ENCODE peak calls at places on chromosomes 13 and 19, in seven cellular contexts. T, H, D, J, O, G and Y are unnamed samples.
A peak's percentile ranks its signal among the peaks of the same experiment; 100 is the strongest.

GRCh38 chr19:40742477-40742876 is 7.8 kb downstream of the ACTMAP start:
- DNase-seq in T (no peak), H (no peak), D (no peak), J (no peak), O (no peak), G (no peak), Y (no peak)

GRCh38 chr19:1455336-1456120 is 5.6 kb downstream of the APC2 start:
- DNase-seq in T (peak; percentile 85), H (peak; percentile 40), D (no peak), J (no peak), O (peak; percentile 74), G (peak; percentile 70), Y (no peak)

GRCh38 chr19:53466726-53467125 is 807 bp upstream of the ZNF813 start:
- DNase-seq in T (no peak), H (no peak), D (no peak), J (no peak), O (no peak), G (peak; percentile 7), Y (peak; percentile 29)

GRCh38 chr13:42752731-42753130 is 28.7 kb upstream of the FAM216B start:
- DNase-seq in T (no peak), H (no peak), D (no peak), J (no peak), O (no peak), G (no peak), Y (no peak)

GRCh38 chr19:1264801-1265610 is 4.1 kb upstream of the CIRBP start:
- DNase-seq in T (peak; percentile 92), H (peak; percentile 90), D (peak; percentile 45), J (no peak), O (peak; percentile 87), G (peak; percentile 86), Y (peak; percentile 94)

GRCh38 chr13:44271915-44272341 is 101.7 kb upstream of the SERP2 start:
- DNase-seq in T (no peak), H (peak; percentile 16), D (no peak), J (no peak), O (peak; percentile 80), G (no peak), Y (no peak)

GRCh38 chr19:48560095-48560530 is 8.1 kb downstream of the SULT2B1 start:
- DNase-seq in T (no peak), H (no peak), D (no peak), J (no peak), O (no peak), G (peak; percentile 32), Y (no peak)

GRCh38 chr13:28031220-28031903 is 42.9 kb upstream of the URAD start:
- DNase-seq in T (peak; percentile 66), H (no peak), D (no peak), J (peak; percentile 6), O (no peak), G (no peak), Y (no peak)

GRCh38 chr19:10003271-10003670 is 7.0 kb downstream of the COL5A3 start:
- DNase-seq in T (no peak), H (no peak), D (no peak), J (no peak), O (no peak), G (no peak), Y (no peak)

GRCh38 chr13:74770361-74770760 is 636.2 kb upstream of the KLF12 start:
- DNase-seq in T (no peak), H (peak; percentile 97), D (peak; percentile 59), J (no peak), O (no peak), G (no peak), Y (peak; percentile 86)

GRCh38 chr19:36528921-36529518 is 949 bp upstream of the ZNF260 start:
- DNase-seq in T (no peak), H (no peak), D (no peak), J (peak; percentile 3), O (no peak), G (peak; percentile 48), Y (no peak)

GRCh38 chr13:51673165-51673564 is 88.9 kb downstream of the WDFY2 start:
- DNase-seq in T (no peak), H (no peak), D (no peak), J (no peak), O (no peak), G (no peak), Y (no peak)

GRCh38 chr19:3725640-3726310 is 17.6 kb downstream of the TJP3 start:
- DNase-seq in T (peak; percentile 89), H (no peak), D (no peak), J (no peak), O (no peak), G (peak; percentile 82), Y (no peak)

GRCh38 chr13:23504188-23504587 is 66.0 kb upstream of the TNFRSF19 start:
- DNase-seq in T (no peak), H (peak; percentile 63), D (no peak), J (no peak), O (no peak), G (no peak), Y (peak; percentile 60)

GRCh38 chr19:33193864-33194362 is at the start of gene LRP3:
- DNase-seq in T (no peak), H (peak; percentile 20), D (no peak), J (peak; percentile 61), O (peak; percentile 72), G (peak; percentile 84), Y (peak; percentile 50)

GRCh38 chr19:49114630-49115363 is 627 bp downstream of the LIN7B start:
- DNase-seq in T (peak; percentile 81), H (peak; percentile 58), D (no peak), J (peak; percentile 87), O (peak; percentile 83), G (peak; percentile 93), Y (peak; percentile 52)

GRCh38 chr19:15902254-15902653 is 4.4 kb upstream of the CYP4F2 start:
- DNase-seq in T (no peak), H (no peak), D (no peak), J (no peak), O (no peak), G (no peak), Y (no peak)

GRCh38 chr13:49551245-49551644 is 34.1 kb downstream of the RCBTB1 start:
- DNase-seq in T (no peak), H (no peak), D (no peak), J (no peak), O (no peak), G (no peak), Y (no peak)

GRCh38 chr13:113916330-113916815 is 52.5 kb upstream of the GAS6 start:
- DNase-seq in T (no peak), H (peak; percentile 89), D (no peak), J (no peak), O (no peak), G (no peak), Y (peak; percentile 76)

GRCh38 chr19:52689804-52690394 is 44.9 kb downstream of the ZNF611 start:
- DNase-seq in T (peak; percentile 54), H (peak; percentile 9), D (no peak), J (peak; percentile 31), O (peak; percentile 64), G (peak; percentile 44), Y (peak; percentile 7)

GRCh38 chr13:25886438-25887214 is 165.2 kb downstream of the SHISA2 start:
- DNase-seq in T (no peak), H (peak; percentile 12), D (peak; percentile 65), J (no peak), O (no peak), G (no peak), Y (peak; percentile 62)

GRCh38 chr13:59774511-59774911 is 389.2 kb downstream of the DIAPH3 start:
- DNase-seq in T (no peak), H (peak; percentile 88), D (peak; percentile 20), J (no peak), O (no peak), G (peak; percentile 14), Y (peak; percentile 84)

GRCh38 chr13:111895896-111896821 is 170.8 kb upstream of the SOX1 start:
- DNase-seq in T (peak; percentile 14), H (no peak), D (no peak), J (no peak), O (no peak), G (no peak), Y (no peak)

GRCh38 chr19:409006-409514 is at the start of gene C2CD4C:
- DNase-seq in T (peak; percentile 45), H (no peak), D (no peak), J (peak; percentile 40), O (peak; percentile 48), G (peak; percentile 71), Y (no peak)

GRCh38 chr13:41668130-41668757 is 210.9 kb downstream of the RGCC start:
- DNase-seq in T (peak; percentile 59), H (peak; percentile 95), D (peak; percentile 93), J (peak; percentile 14), O (no peak), G (peak; percentile 86), Y (peak; percentile 86)
- TF ChIP-seq CTCF in T (peak; percentile 25), H (peak; percentile 94), D (peak; percentile 78), J (peak; percentile 84), O (peak; percentile 77), G (peak; percentile 80), Y (peak; percentile 79)

GRCh38 chr19:38266070-38266469 is 1.7 kb downstream of the SPINT2 start:
- DNase-seq in T (no peak), H (no peak), D (no peak), J (no peak), O (no peak), G (no peak), Y (no peak)
- H3K4me3 ChIP-seq in T (peak overlapping the region; percentile 48), H (no peak overlapping the region), D (no peak overlapping the region), J (no peak overlapping the region), O (no peak overlapping the region), G (peak overlapping the region; percentile 66), Y (no peak overlapping the region)

DNA sequence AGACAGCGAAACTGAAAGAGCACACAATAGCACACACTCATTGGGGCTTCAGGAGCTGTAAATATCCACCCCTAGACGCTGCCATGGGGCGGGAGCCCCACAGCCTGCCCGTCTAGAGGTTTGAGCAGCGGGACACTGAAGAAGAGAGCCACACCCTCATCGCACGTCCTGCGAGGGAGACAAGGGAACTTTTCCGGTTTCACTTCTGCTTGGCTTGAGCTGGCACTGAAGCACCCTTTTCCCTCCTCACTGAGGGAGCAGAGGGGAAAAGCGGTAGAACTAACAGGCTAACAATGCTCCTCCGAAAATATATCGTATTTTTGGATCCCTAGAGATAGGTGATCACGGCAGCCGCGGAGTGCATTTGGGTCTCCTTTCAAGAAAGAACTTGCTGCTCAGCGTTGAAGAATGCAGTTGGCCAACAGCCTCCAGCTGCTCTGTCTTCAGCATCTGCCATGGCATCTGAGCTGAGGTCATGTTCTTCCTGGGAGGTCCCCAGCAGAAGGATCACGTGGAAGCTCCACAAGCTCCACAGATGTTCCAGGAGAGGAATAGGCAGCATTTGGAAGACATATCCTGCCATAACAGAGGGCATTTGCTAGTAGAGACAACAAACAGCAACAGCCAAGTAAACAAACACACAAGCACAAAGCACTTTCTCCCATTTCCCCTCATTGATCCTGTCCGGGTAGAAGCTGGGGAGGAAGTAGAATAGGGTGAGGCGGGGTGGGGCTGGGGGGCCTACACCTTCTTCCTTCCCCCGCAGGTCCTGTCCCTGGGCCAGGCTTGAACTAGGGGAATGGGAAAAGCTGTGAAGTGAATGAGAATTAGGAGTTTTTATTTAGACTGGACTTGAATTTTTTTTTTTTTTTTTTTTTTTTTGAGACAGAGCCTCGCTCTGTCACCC is 44.8 kb upstream of the ALOX5AP start:
- DNase-seq in T (peak; percentile 82), H (peak; percentile 97), D (peak; percentile 82), J (no peak), O (peak; percentile 85), G (no peak), Y (peak; percentile 98)
- TF ChIP-seq CTCF in T (no peak), H (no peak), D (no peak), J (no peak), O (no peak), G (no peak), Y (no peak)

DNA sequence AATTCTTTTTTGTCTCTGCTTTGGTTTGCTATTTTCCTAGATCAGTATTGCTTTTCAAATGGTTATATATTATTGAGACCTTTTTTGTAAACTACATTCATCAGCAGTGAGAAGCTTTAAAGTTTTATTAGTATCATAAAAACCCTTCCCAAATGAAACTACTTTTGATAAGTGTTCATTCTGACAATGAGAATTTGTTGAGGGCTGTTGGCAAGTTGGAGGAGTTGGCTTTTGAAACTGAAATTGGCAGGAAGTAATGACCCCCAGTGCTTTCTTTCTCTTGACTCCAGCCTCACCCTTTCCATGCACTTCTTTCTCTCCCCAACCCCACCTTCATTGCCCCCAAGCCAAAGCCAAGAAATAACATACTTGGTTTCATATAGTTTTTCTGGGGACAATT is 113.8 kb downstream of the ZIC5 start:
- DNase-seq in T (no peak), H (no peak), D (no peak), J (no peak), O (no peak), G (no peak), Y (no peak)
- H3K4me3 ChIP-seq in T (no peak overlapping the region), H (no peak overlapping the region), D (no peak overlapping the region), J (no peak overlapping the region), O (no peak overlapping the region), G (no peak overlapping the region), Y (no peak overlapping the region)